ENCODE peak calls at places on chromosomes 12 and 14, in six cellular contexts. M is hepatocyte; N is stimulated activated CD4-positive, alpha-beta T cell treated with anti-CD3 and anti-CD28 coated beads, Interleukin-4, amount 100 ng/mL, for 48 hours; S is EL; U is KBM-7; G is naive thymus-derived CD8-positive, alpha-beta T cell. L is an unnamed sample.

GRCh38 chr12:109759595-109759994 is 46.0 kb downstream of the FAM222A start:
- DNase-seq in N (no peak), U (no peak), M (no peak), S (no peak), G (no peak), L (no peak)

GRCh38 chr12:48883305-48884171 is 17.9 kb upstream of the RND1 start:
- DNase-seq in N (no peak), U (no peak), G (no peak), S (no peak), M (peak), L (no peak)

GRCh38 chr12:120079352-120080042 is 37.1 kb downstream of the RAB35 start:
- DNase-seq in S (peak), U (no peak), G (no peak), N (no peak), M (no peak), L (no peak)

GRCh38 chr14:39217214-39217879 is 16.4 kb upstream of the MIA2 start:
- DNase-seq in N (no peak), M (no peak), G (no peak), U (peak), S (no peak), L (no peak)

GRCh38 chr14:44897844-44898151 is 63.9 kb downstream of the KLHL28 start:
- DNase-seq in N (no peak), S (no peak), M (no peak), G (no peak), U (no peak), L (no peak)

GRCh38 chr12:46187023-46187422 is 81.8 kb downstream of the SLC38A1 start:
- DNase-seq in G (no peak), S (peak), N (no peak), U (no peak), M (no peak), L (no peak)

GRCh38 chr12:85639834-85640233 is 196.4 kb downstream of the RASSF9 start:
- DNase-seq in M (no peak), S (no peak), G (no peak), N (no peak), U (no peak), L (no peak)

GRCh38 chr12:130044991-130045621 is 117.2 kb upstream of the FZD10 start:
- DNase-seq in N (no peak), M (peak), U (no peak), G (no peak), S (no peak), L (no peak)

GRCh38 chr14:52327374-52328226 is 13.5 kb downstream of the PTGER2 start:
- DNase-seq in M (no peak), N (no peak), G (no peak), S (peak), U (no peak), L (no peak)

GRCh38 chr14:104385189-104386135 is 194.1 kb upstream of the C14orf180 start:
- DNase-seq in U (no peak), N (no peak), G (peak), M (no peak), S (no peak), L (no peak)

L was measured in posterior cingulate gyrus.